ENCODE peak calls at places on chromosomes 2 and 18, in five cellular contexts. Y is Karpas-422, I is endodermal cell, O is GM23248, E is neuronal stem cell. X is an unnamed sample.

GRCh38 chr2:39570614-39571013 is 95.1 kb upstream of the TMEM178A start:
- DNase-seq in Y (no peak), I (no peak), O (no peak), E (no peak), X (no peak)

GRCh38 chr2:180657054-180657453 is 323.4 kb upstream of the UBE2E3 start:
- DNase-seq in Y (no peak), I (no peak), O (peak), E (no peak), X (no peak)

GRCh38 chr2:108560241-108560811 is 26.1 kb downstream of the LIMS1 start:
- DNase-seq in Y (no peak), I (peak), O (no peak), E (no peak), X (no peak)

GRCh38 chr2:174585111-174585510 is 12.5 kb downstream of the WIPF1 start:
- DNase-seq in Y (no peak), I (no peak), O (no peak), E (no peak), X (no peak)

GRCh38 chr2:39696072-39696471 is 30.4 kb downstream of the TMEM178A start:
- DNase-seq in Y (no peak), I (no peak), O (peak), E (peak), X (peak)

GRCh38 chr2:194323740-194324139 is 1333.3 kb upstream of the SLC39A10 start:
- DNase-seq in Y (no peak), I (no peak), O (no peak), E (no peak), X (no peak)

GRCh38 chr2:218028562-218029348 is 26.0 kb upstream of the TNS1 start:
- DNase-seq in Y (no peak), I (no peak), O (no peak), E (no peak), X (no peak)

GRCh38 chr2:98297817-98298684 is 48.2 kb upstream of the CNGA3 start:
- DNase-seq in Y (no peak), I (peak), O (no peak), E (no peak), X (no peak)

GRCh38 chr2:151363709-151364108 is 6.3 kb downstream of the TNFAIP6 start:
- DNase-seq in Y (no peak), I (no peak), O (no peak), E (no peak), X (no peak)

GRCh38 chr2:109260886-109261700 is 132.1 kb downstream of the SH3RF3 start:
- DNase-seq in Y (peak), I (peak), O (peak), E (no peak), X (no peak)

GRCh38 chr18:41075212-41075611 is 879.8 kb upstream of the PIK3C3 start:
- DNase-seq in Y (no peak), I (no peak), O (peak), E (no peak), X (peak)
- H3K9ac ChIP-seq in Y (no peak), I (no peak), O (no peak), E (no peak), X (no peak)

GRCh38 chr2:189267925-189268579 is 88.5 kb upstream of the COL5A2 start:
- DNase-seq in Y (no peak), I (no peak), O (peak), E (no peak), X (peak)
- H3K9ac ChIP-seq in Y (no peak), I (no peak), O (peak), E (no peak), X (no peak)

DNA sequence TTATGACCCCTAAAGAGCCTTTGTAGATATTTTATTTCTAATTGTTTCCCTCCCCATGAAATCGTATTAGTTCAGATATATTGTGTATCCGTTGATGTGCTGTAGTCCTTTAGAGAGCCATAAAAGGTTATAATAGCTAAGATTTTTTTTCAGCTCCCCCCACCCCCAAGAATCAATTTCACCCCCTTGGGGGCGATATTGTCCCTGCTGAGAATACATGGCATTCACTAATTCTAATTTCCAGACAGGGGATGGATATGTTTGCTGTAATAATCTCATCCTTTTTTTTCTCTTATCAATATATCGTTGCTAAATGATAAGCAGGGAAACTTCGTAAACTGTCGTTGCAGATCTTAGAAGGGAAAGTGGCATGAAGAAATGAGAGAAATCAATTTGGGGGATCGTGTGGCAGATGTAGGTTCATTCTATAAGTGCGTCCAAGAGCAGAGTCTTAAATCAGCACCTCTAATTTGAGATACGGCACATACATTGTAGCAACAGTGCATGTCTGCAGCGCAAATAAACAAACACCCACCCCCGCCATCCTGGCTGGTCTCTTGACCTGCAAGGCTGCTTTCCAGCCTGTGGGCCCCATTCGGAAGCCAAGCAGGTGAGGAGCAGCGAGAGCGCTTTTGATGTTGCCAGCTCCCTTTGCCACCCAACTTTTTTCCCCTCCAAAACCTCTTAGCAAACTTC is 530.9 kb downstream of the TMEM182 start:
- DNase-seq in Y (no peak), I (peak), O (no peak), E (no peak), X (no peak)
- H3K9ac ChIP-seq in Y (no peak), I (no peak), O (no peak), E (no peak), X (no peak)

GRCh38 chr2:69582582-69583176 is 60.9 kb downstream of the AAK1 start:
- DNase-seq in Y (no peak), I (no peak), O (peak), E (no peak), X (peak)
- H3K9ac ChIP-seq in Y (no peak), I (no peak), O (no peak), E (no peak), X (no peak)

GRCh38 chr18:3248062-3248669 is 565 bp downstream of the MYL12A start:
- DNase-seq in Y (peak), I (no peak), O (peak), E (peak), X (peak)

GRCh38 chr18:3247243-3248061 is at the start of gene MYL12A:
- DNase-seq in Y (peak), I (peak), O (peak), E (peak), X (peak)

GRCh38 chr18:3250237-3251107 is 2.9 kb downstream of the MYL12A start:
- DNase-seq in Y (no peak), I (no peak), O (peak), E (no peak), X (peak)

GRCh38 chr18:3246636-3247242 is 862 bp upstream of the MYL12A start:
- DNase-seq in Y (no peak), I (peak), O (peak), E (no peak), X (no peak)

GRCh38 chr18:3248670-3249359 is 1.2 kb downstream of the MYL12A start:
- DNase-seq in Y (peak), I (no peak), O (peak), E (no peak), X (peak)
- H3K9ac ChIP-seq in Y (peak), I (peak), O (peak), E (no peak), X (peak)

DNA sequence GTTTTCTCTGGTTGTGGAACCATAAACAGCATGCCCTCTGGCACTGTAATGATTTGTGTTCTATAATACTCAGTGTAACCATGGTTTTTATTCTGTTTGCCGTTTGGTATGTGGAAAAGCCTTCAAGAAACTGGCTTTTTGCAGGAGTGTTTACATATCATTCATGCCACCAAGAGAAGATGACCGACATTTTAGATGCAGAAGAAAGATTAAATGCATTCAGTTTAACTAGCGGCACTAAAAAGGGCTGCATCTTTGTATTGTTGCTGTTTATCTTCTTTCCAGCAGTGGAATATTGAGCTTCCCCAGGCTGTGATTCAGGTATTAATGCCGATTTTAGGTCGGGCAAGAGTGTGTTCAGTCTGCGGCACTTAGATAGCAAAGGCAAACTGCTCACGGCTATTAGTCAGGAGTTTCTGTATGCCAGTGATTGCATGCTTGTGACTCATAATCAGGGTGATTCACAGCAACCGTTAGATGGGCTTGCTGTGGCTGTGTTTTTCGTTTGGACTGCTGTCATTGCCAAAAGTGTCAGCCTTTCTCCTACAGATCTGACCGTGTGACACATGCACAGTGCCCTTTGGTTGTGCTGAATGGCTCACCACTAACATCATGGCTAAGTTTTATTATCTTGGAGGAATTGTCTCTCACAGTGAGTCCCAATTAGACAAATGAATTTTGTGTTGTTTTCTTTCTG is 479.7 kb downstream of the PARD3B start:
- DNase-seq in Y (no peak), I (no peak), O (peak), E (no peak), X (peak)
- H3K9ac ChIP-seq in Y (no peak), I (no peak), O (peak), E (no peak), X (no peak)

DNA sequence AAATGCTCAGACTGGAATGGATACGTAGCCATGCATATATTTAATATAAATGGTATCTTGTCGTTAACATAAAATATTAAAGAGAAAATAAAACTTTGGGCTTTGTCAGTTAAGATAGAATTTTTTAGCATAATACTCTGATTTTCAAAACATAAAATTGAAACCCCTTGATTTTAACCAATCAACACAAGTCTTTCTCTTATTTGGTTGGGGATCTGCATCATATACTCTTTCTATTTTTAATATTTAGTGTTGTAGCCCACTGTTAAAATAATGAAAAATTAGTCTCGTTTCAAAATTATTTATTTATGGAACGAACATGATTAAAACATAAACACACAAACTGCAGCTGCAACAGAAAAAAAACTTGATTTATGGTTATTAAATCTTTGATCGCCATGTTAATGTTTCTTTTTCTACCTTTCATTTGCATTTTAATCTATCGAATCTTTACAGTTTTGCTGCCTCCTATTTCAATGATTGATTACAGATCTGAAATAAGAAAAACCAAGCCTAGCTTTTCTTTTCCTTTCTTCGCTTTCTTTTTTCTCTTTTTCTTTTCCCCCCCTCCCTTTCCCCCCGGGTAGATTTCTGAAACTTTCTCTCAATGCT is 145.5 kb downstream of the MEIS1 start:
- DNase-seq in Y (no peak), I (no peak), O (no peak), E (no peak), X (peak)
- H3K9ac ChIP-seq in Y (no peak), I (no peak), O (no peak), E (no peak), X (peak)

GRCh38 chr2:43152711-43153627 is 73.4 kb downstream of the ZFP36L2 start:
- DNase-seq in Y (no peak), I (no peak), O (no peak), E (no peak), X (no peak)
- H3K9ac ChIP-seq in Y (no peak), I (no peak), O (no peak), E (no peak), X (no peak)

DNA sequence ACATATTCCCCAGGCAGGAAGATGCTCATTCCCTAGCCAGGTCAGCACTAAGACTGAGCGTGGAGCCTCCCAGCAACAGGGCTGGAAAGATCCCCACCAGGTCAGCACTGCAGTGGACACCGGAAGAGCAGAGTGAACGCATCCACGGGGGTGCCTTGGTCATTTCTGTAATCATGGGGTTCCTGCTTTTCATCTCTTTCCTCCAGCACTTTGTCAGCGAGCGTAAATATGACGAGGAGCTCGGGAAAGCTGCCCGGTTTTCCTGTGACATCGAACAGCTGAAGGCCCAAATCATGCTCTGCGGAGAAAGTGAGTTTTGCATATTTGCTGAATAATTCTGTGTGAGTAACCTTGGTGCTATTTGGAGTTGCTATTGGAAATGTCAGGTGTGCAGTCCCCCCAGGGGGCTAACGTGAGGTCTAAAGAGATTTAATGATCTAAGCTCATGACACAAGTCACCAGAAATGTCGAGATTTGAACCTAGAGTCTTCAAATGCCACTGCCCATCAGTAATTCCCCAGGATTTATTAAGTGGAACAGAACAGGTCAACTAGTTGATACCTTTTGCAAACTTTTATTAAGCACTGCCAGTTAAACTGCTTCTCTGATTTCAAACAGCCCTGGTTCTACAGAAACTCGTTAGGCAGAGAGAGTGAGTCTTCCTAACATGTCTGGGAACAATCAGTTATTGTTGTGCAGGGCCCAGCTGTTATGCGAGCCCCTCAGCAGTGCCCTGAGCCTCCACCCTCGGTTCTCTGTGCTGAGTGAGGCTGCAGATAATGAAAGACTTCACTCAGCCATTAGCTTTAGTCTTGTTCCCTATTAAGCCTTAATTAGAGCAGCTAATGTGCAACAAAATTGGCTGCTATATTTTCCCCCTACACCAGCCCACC is 39.9 kb downstream of the KCTD18 start:
- DNase-seq in Y (no peak), I (no peak), O (no peak), E (peak), X (no peak)
- H3K9ac ChIP-seq in Y (no peak), I (no peak), O (no peak), E (no peak), X (no peak)

DNA sequence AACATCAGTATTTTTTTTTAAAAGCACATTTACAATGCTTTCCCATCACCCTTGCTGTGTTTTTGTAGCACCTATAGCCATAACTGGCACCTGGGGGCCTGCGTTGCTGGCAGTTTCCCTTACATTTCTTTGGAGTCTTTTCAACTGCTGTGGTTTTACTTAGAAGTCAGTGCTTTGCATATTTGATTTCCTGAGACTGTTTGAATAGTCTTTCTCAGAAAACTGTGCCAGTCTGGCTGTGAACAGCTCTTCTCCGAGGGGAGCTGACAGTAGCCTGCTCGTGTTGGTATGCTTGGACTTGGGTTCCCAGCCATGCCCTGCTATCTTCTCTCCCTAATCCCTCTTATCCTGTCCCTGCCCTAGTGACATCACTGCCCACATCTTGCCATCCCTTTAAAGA is 81.5 kb downstream of the DPP4 start:
- DNase-seq in Y (no peak), I (no peak), O (no peak), E (no peak), X (peak)
- H3K9ac ChIP-seq in Y (no peak), I (no peak), O (no peak), E (no peak), X (no peak)